ENCODE peak calls at places on chromosomes 6 and 20, in six cellular contexts. N is endodermal cell, C is heart right ventricle, U is upper lobe of left lung, X is GM23248, A is lower lobe of right lung. Y is an unnamed sample. For H3K9me3, the result is how much of the 10 kb centered on the place peaks cover.

GRCh38 chr6:8914700-8915099 is 479.4 kb upstream of the SLC35B3 start:
- DNase-seq in N (peak), U (no peak), X (no peak), C (no peak), A (no peak), Y (no peak)

GRCh38 chr6:135722182-135722581 is 129.3 kb upstream of the PDE7B start:
- DNase-seq in N (no peak), U (no peak), X (peak), A (no peak), C (no peak), Y (no peak)

GRCh38 chr6:110116258-110116657 is 63.2 kb downstream of the WASF1 start:
- DNase-seq in U (peak), X (no peak), C (no peak), A (no peak), N (no peak), Y (no peak)

GRCh38 chr20:32336918-32337347 is 21.2 kb upstream of the ASXL1 start:
- DNase-seq in X (peak), A (no peak), C (no peak), U (no peak), N (no peak), Y (no peak)

GRCh38 chr20:34636648-34637047 is 40.2 kb downstream of the PIGU start:
- DNase-seq in A (no peak), N (peak), C (no peak), X (peak), U (no peak), Y (no peak)

GRCh38 chr6:138663892-138664291 is 109.7 kb upstream of the CCDC28A start:
- DNase-seq in U (no peak), N (no peak), X (no peak), C (no peak), A (no peak), Y (no peak)

GRCh38 chr20:5569021-5569420 is 181.2 kb upstream of the SHLD1 start:
- DNase-seq in A (no peak), C (no peak), U (no peak), N (no peak), X (peak), Y (no peak)

GRCh38 chr6:155171109-155171746 is 92.6 kb upstream of the CLDN20 start:
- DNase-seq in N (peak), A (no peak), U (no peak), C (no peak), X (peak), Y (peak)

GRCh38 chr6:43953794-43954310 is 173.4 kb downstream of the MRPL14 start:
- DNase-seq in N (peak), X (peak), U (peak), A (no peak), C (peak), Y (no peak)

GRCh38 chr6:20459682-20460081 is 58.0 kb downstream of the E2F3 start:
- DNase-seq in N (no peak), C (no peak), U (no peak), X (no peak), A (no peak), Y (no peak)

GRCh38 chr6:10460096-10460495 is 45.2 kb upstream of the TFAP2A start:
- DNase-seq in U (no peak), N (no peak), C (no peak), X (no peak), A (no peak), Y (no peak)

GRCh38 chr20:63585616-63586565 is 11.9 kb upstream of the HELZ2 start:
- DNase-seq in C (no peak), X (no peak), N (no peak), U (peak), A (no peak), Y (no peak)

GRCh38 chr6:1054653-1055014 is 257.3 kb upstream of the FOXQ1 start:
- DNase-seq in U (no peak), C (no peak), N (no peak), A (no peak), X (no peak), Y (no peak)

GRCh38 chr6:165835410-165835851 is 172.4 kb upstream of the PDE10A start:
- DNase-seq in N (no peak), U (no peak), X (no peak), A (no peak), C (no peak), Y (no peak)

GRCh38 chr6:135182120-135182992 is 1.2 kb downstream of the MYB start:
- DNase-seq in X (peak), C (peak), N (peak), U (peak), A (peak), Y (no peak)

GRCh38 chr20:47231382-47232042 is 125.0 kb downstream of the ZMYND8 start:
- DNase-seq in U (no peak), A (no peak), C (no peak), X (peak), N (no peak), Y (no peak)

GRCh38 chr20:47610247-47610944 is 108.7 kb downstream of the NCOA3 start:
- DNase-seq in U (no peak), N (no peak), X (peak), A (no peak), C (no peak), Y (no peak)

GRCh38 chr6:72248621-72249020 is 362.3 kb downstream of the RIMS1 start:
- DNase-seq in U (no peak), N (no peak), X (no peak), C (no peak), A (no peak), Y (no peak)

GRCh38 chr20:44618318-44618731 is 33.2 kb downstream of the ADA start:
- DNase-seq in C (peak), N (no peak), X (no peak), A (no peak), U (no peak), Y (no peak)

GRCh38 chr6:111982681-111983080 is 71.2 kb upstream of the CCN6 start:
- DNase-seq in C (no peak), X (no peak), A (no peak), N (no peak), U (no peak), Y (no peak)

GRCh38 chr6:47669684-47670515 is 28.5 kb upstream of the ADGRF4 start:
- DNase-seq in X (peak), U (no peak), C (no peak), A (no peak), N (peak), Y (no peak)

GRCh38 chr6:32194825-32195651 is 2.6 kb upstream of the GPSM3 start:
- DNase-seq in U (no peak), N (peak), C (no peak), X (peak), A (no peak), Y (no peak)

GRCh38 chr20:45962031-45962755 is 9.8 kb downstream of the ZNF335 start:
- DNase-seq in A (peak), X (no peak), N (peak), U (no peak), C (no peak), Y (no peak)

GRCh38 chr20:38076548-38076947 is 43.0 kb downstream of the RPRD1B start:
- DNase-seq in X (no peak), C (no peak), A (no peak), N (no peak), U (no peak), Y (no peak)

GRCh38 chr20:20452254-20452676 is 84.4 kb downstream of the INSM1 start:
- DNase-seq in A (peak), U (peak), X (peak), N (peak), C (peak), Y (peak)

GRCh38 chr6:7939186-7939863 is 28.7 kb upstream of the TXNDC5 start:
- DNase-seq in A (no peak), X (peak), C (no peak), N (no peak), U (no peak), Y (no peak)

GRCh38 chr6:155946860-155947259 is 491.2 kb upstream of the NOX3 start:
- DNase-seq in A (no peak), C (no peak), N (no peak), U (peak), X (no peak), Y (no peak)

DNA sequence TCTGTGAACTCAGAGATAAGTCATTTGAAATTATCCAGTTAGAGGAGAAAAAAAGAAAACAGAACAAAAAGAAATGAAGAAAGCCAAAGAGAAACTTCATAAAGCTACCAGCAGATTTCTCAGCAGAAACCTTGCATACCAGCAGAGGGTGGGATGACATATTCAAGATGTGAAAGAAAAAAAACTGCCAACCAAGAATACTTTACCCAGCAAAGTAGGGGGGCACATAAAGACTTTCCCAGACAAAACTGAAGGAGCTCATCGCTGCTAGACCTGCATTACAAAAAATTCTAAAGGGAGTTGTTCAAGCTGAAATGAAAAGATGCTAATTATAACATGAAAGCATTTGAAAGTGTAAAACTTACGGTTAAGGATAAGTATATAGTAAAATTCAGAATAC is 246.3 kb downstream of the FNDC1 start:
- DNase-seq in X (no peak), A (no peak), U (no peak), C (no peak), N (no peak), Y (no peak)
- H3K9me3 ChIP-seq in X (under half), A (under half), U (under half), C (under half), N (under half), Y (under half)

GRCh38 chr20:15396900-15397299 is 1059.5 kb upstream of the FLRT3 start:
- DNase-seq in C (no peak), X (no peak), N (no peak), A (no peak), U (no peak), Y (no peak)
- H3K9me3 ChIP-seq in C (under half), X (under half), N (under half), A (under half), U (under half), Y (under half)

GRCh38 chr6:169908403-169908933 is 157.0 kb downstream of the ERMARD start:
- DNase-seq in N (no peak), U (no peak), X (no peak), C (no peak), A (no peak), Y (no peak)
- H3K9me3 ChIP-seq in N (under half), U (under half), X (under half), C (under half), A (under half), Y (under half)

DNA sequence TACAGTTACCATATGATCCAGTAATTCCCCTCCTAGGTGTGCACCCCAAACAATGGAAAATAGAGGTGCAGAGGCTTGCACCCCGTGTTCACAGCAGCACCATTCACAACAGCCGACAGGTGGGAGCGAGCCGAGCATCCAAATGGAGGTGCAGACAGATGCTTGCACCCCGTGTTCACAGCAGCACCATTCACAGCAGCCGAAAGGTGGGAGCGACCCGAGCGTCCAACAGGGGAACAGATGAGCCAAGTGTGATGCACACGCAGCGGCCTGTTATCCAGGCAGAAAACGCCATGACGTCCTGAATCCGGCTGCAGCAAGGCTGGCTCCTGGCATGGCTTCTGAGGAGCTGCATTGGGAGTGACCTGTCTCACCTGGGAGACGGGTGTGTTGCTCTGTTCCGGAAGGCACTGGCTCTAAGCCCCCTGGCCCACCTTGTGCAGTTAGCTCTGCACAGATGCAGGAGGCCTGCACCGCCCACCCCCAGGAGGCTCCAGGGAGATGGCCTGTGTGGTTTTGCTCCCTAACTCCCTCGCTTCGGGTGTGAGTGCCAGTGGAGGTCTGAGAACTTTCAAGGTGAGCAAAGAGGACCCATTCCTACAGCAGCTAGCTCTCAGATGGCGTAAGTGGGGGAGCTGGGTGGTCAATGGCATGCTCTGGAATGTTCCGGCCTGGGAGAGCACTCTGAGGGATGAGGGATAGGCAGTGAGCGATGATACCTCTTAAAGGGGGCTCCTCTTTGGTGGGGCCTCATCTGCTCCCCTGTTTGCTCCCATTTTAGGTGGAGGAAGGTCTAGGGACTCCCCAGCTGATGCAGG is 47.8 kb upstream of the FRMD1 start:
- DNase-seq in U (peak), C (no peak), N (peak), A (no peak), X (no peak), Y (no peak)
- H3K9me3 ChIP-seq in U (under half), C (under half), N (under half), A (under half), X (under half), Y (under half)